ENCODE peak calls at places on chromosomes 16 and 17, in five cellular contexts. One of them, this sample, is unnamed.

GRCh38 chr17:50596191-50597037 is 35.9 kb downstream of the CACNA1G start:
- DNase-seq in heart left ventricle: no peak
- DNase-seq in AG10803: no peak
- DNase-seq in stimulated activated CD4-positive, alpha-beta T cell treated with anti-CD3 and anti-CD28 coated beads, Interleukin-12 subunit alpha, Interleukin-12 subunit beta, amount 100 ng/mL, for 4 hours: no peak
- DNase-seq in DMS53: no peak
- DNase-seq in this sample: no peak

GRCh38 chr16:26816266-26816665 is 250.5 kb upstream of the C16orf82 start:
- DNase-seq in stimulated activated CD4-positive, alpha-beta T cell treated with anti-CD3 and anti-CD28 coated beads, Interleukin-12 subunit alpha, Interleukin-12 subunit beta, amount 100 ng/mL, for 4 hours: no peak
- DNase-seq in heart left ventricle: no peak
- DNase-seq in AG10803: peak; percentile 7
- DNase-seq in DMS53: no peak
- DNase-seq in this sample: no peak

GRCh38 chr16:9311303-9311954 is 220.0 kb downstream of the HAPSTR1 start:
- DNase-seq in heart left ventricle: no peak
- DNase-seq in stimulated activated CD4-positive, alpha-beta T cell treated with anti-CD3 and anti-CD28 coated beads, Interleukin-12 subunit alpha, Interleukin-12 subunit beta, amount 100 ng/mL, for 4 hours: no peak
- DNase-seq in AG10803: no peak
- DNase-seq in DMS53: peak; percentile 60
- DNase-seq in this sample: no peak

GRCh38 chr16:15899538-15900100 is 11.2 kb upstream of the CEP20 start:
- DNase-seq in stimulated activated CD4-positive, alpha-beta T cell treated with anti-CD3 and anti-CD28 coated beads, Interleukin-12 subunit alpha, Interleukin-12 subunit beta, amount 100 ng/mL, for 4 hours: no peak
- DNase-seq in AG10803: peak; percentile 84
- DNase-seq in heart left ventricle: no peak
- DNase-seq in DMS53: peak; percentile 83
- DNase-seq in this sample: peak; percentile 57

GRCh38 chr17:36994438-36994837 is 45.7 kb downstream of the AATF start:
- DNase-seq in heart left ventricle: no peak
- DNase-seq in DMS53: no peak
- DNase-seq in stimulated activated CD4-positive, alpha-beta T cell treated with anti-CD3 and anti-CD28 coated beads, Interleukin-12 subunit alpha, Interleukin-12 subunit beta, amount 100 ng/mL, for 4 hours: no peak
- DNase-seq in AG10803: peak; percentile 65
- DNase-seq in this sample: peak; percentile 12

GRCh38 chr16:52407778-52408177 is 139.2 kb downstream of the TOX3 start:
- DNase-seq in stimulated activated CD4-positive, alpha-beta T cell treated with anti-CD3 and anti-CD28 coated beads, Interleukin-12 subunit alpha, Interleukin-12 subunit beta, amount 100 ng/mL, for 4 hours: no peak
- DNase-seq in DMS53: peak; percentile 83
- DNase-seq in heart left ventricle: no peak
- DNase-seq in AG10803: no peak
- DNase-seq in this sample: no peak

GRCh38 chr17:82050152-82050760 is 1.4 kb downstream of the RFNG start:
- DNase-seq in DMS53: no peak
- DNase-seq in stimulated activated CD4-positive, alpha-beta T cell treated with anti-CD3 and anti-CD28 coated beads, Interleukin-12 subunit alpha, Interleukin-12 subunit beta, amount 100 ng/mL, for 4 hours: no peak
- DNase-seq in heart left ventricle: peak; percentile 21
- DNase-seq in AG10803: no peak
- DNase-seq in this sample: no peak

GRCh38 chr16:52069866-52070265 is 477.1 kb downstream of the TOX3 start:
- DNase-seq in stimulated activated CD4-positive, alpha-beta T cell treated with anti-CD3 and anti-CD28 coated beads, Interleukin-12 subunit alpha, Interleukin-12 subunit beta, amount 100 ng/mL, for 4 hours: no peak
- DNase-seq in AG10803: peak; percentile 26
- DNase-seq in heart left ventricle: no peak
- DNase-seq in DMS53: peak; percentile 91
- DNase-seq in this sample: peak; percentile 1

GRCh38 chr17:38892620-38893019 is 22.8 kb downstream of the LASP1 start:
- DNase-seq in DMS53: no peak
- DNase-seq in heart left ventricle: no peak
- DNase-seq in AG10803: no peak
- DNase-seq in stimulated activated CD4-positive, alpha-beta T cell treated with anti-CD3 and anti-CD28 coated beads, Interleukin-12 subunit alpha, Interleukin-12 subunit beta, amount 100 ng/mL, for 4 hours: no peak
- DNase-seq in this sample: no peak

GRCh38 chr16:88337538-88337937 is 45.2 kb upstream of the ZNF469 start:
- DNase-seq in DMS53: no peak
- DNase-seq in stimulated activated CD4-positive, alpha-beta T cell treated with anti-CD3 and anti-CD28 coated beads, Interleukin-12 subunit alpha, Interleukin-12 subunit beta, amount 100 ng/mL, for 4 hours: no peak
- DNase-seq in AG10803: no peak
- DNase-seq in heart left ventricle: no peak
- DNase-seq in this sample: no peak

GRCh38 chr17:76370261-76370993 is 14.0 kb upstream of the SPHK1 start:
- DNase-seq in DMS53: no peak
- DNase-seq in AG10803: peak; percentile 99
- DNase-seq in heart left ventricle: peak; percentile 86
- DNase-seq in stimulated activated CD4-positive, alpha-beta T cell treated with anti-CD3 and anti-CD28 coated beads, Interleukin-12 subunit alpha, Interleukin-12 subunit beta, amount 100 ng/mL, for 4 hours: no peak
- DNase-seq in this sample: peak; percentile 93

GRCh38 chr17:39628655-39629493 is 2.1 kb downstream of the PPP1R1B start:
- DNase-seq in heart left ventricle: no peak
- DNase-seq in DMS53: peak; percentile 7
- DNase-seq in AG10803: no peak
- DNase-seq in stimulated activated CD4-positive, alpha-beta T cell treated with anti-CD3 and anti-CD28 coated beads, Interleukin-12 subunit alpha, Interleukin-12 subunit beta, amount 100 ng/mL, for 4 hours: no peak
- DNase-seq in this sample: no peak

GRCh38 chr16:57761301-57761700 is 25.7 kb downstream of the KATNB1 start:
- DNase-seq in AG10803: no peak
- DNase-seq in DMS53: peak; percentile 37
- DNase-seq in stimulated activated CD4-positive, alpha-beta T cell treated with anti-CD3 and anti-CD28 coated beads, Interleukin-12 subunit alpha, Interleukin-12 subunit beta, amount 100 ng/mL, for 4 hours: no peak
- DNase-seq in heart left ventricle: no peak
- DNase-seq in this sample: no peak

GRCh38 chr17:5122586-5123342 is 6.9 kb downstream of the USP6 start:
- DNase-seq in DMS53: peak; percentile 71
- DNase-seq in heart left ventricle: no peak
- DNase-seq in AG10803: no peak
- DNase-seq in stimulated activated CD4-positive, alpha-beta T cell treated with anti-CD3 and anti-CD28 coated beads, Interleukin-12 subunit alpha, Interleukin-12 subunit beta, amount 100 ng/mL, for 4 hours: no peak
- DNase-seq in this sample: peak; percentile 44

GRCh38 chr17:3539881-3540540 is 17.6 kb downstream of the TRPV3 start:
- DNase-seq in stimulated activated CD4-positive, alpha-beta T cell treated with anti-CD3 and anti-CD28 coated beads, Interleukin-12 subunit alpha, Interleukin-12 subunit beta, amount 100 ng/mL, for 4 hours: no peak
- DNase-seq in DMS53: no peak
- DNase-seq in heart left ventricle: no peak
- DNase-seq in AG10803: no peak
- DNase-seq in this sample: no peak

GRCh38 chr17:76554131-76554530 is 14.3 kb downstream of the PRCD start:
- DNase-seq in DMS53: no peak
- DNase-seq in heart left ventricle: peak; percentile 70
- DNase-seq in stimulated activated CD4-positive, alpha-beta T cell treated with anti-CD3 and anti-CD28 coated beads, Interleukin-12 subunit alpha, Interleukin-12 subunit beta, amount 100 ng/mL, for 4 hours: no peak
- DNase-seq in AG10803: no peak
- DNase-seq in this sample: no peak

GRCh38 chr16:81431554-81432353 is 12.9 kb upstream of the CMIP start:
- DNase-seq in heart left ventricle: peak; percentile 49
- DNase-seq in stimulated activated CD4-positive, alpha-beta T cell treated with anti-CD3 and anti-CD28 coated beads, Interleukin-12 subunit alpha, Interleukin-12 subunit beta, amount 100 ng/mL, for 4 hours: no peak
- DNase-seq in DMS53: no peak
- DNase-seq in AG10803: peak; percentile 83
- DNase-seq in this sample: peak; percentile 62

GRCh38 chr16:50038756-50039529 is 13.9 kb downstream of the CNEP1R1 start:
- DNase-seq in stimulated activated CD4-positive, alpha-beta T cell treated with anti-CD3 and anti-CD28 coated beads, Interleukin-12 subunit alpha, Interleukin-12 subunit beta, amount 100 ng/mL, for 4 hours: no peak
- DNase-seq in AG10803: no peak
- DNase-seq in heart left ventricle: peak; percentile 70
- DNase-seq in DMS53: no peak
- DNase-seq in this sample: no peak

GRCh38 chr16:20875358-20875656 is 24.9 kb downstream of the DCUN1D3 start:
- DNase-seq in heart left ventricle: no peak
- DNase-seq in AG10803: no peak
- DNase-seq in stimulated activated CD4-positive, alpha-beta T cell treated with anti-CD3 and anti-CD28 coated beads, Interleukin-12 subunit alpha, Interleukin-12 subunit beta, amount 100 ng/mL, for 4 hours: no peak
- DNase-seq in DMS53: no peak
- DNase-seq in this sample: no peak

GRCh38 chr17:28133562-28133970 is 91.1 kb downstream of the NLK start:
- DNase-seq in DMS53: no peak
- DNase-seq in heart left ventricle: no peak
- DNase-seq in stimulated activated CD4-positive, alpha-beta T cell treated with anti-CD3 and anti-CD28 coated beads, Interleukin-12 subunit alpha, Interleukin-12 subunit beta, amount 100 ng/mL, for 4 hours: no peak
- DNase-seq in AG10803: peak; percentile 60
- DNase-seq in this sample: peak; percentile 29

GRCh38 chr16:70657956-70658355 is 11.6 kb downstream of the IL34 start:
- DNase-seq in stimulated activated CD4-positive, alpha-beta T cell treated with anti-CD3 and anti-CD28 coated beads, Interleukin-12 subunit alpha, Interleukin-12 subunit beta, amount 100 ng/mL, for 4 hours: no peak
- DNase-seq in heart left ventricle: no peak
- DNase-seq in AG10803: no peak
- DNase-seq in DMS53: peak; percentile 75
- DNase-seq in this sample: no peak

GRCh38 chr17:38542286-38542685 is 63.5 kb downstream of the SRCIN1 start:
- DNase-seq in AG10803: no peak
- DNase-seq in stimulated activated CD4-positive, alpha-beta T cell treated with anti-CD3 and anti-CD28 coated beads, Interleukin-12 subunit alpha, Interleukin-12 subunit beta, amount 100 ng/mL, for 4 hours: no peak
- DNase-seq in DMS53: no peak
- DNase-seq in heart left ventricle: peak; percentile 2
- DNase-seq in this sample: no peak

GRCh38 chr17:72171703-72172670 is 51.2 kb downstream of the SOX9 start:
- DNase-seq in stimulated activated CD4-positive, alpha-beta T cell treated with anti-CD3 and anti-CD28 coated beads, Interleukin-12 subunit alpha, Interleukin-12 subunit beta, amount 100 ng/mL, for 4 hours: no peak
- DNase-seq in heart left ventricle: no peak
- DNase-seq in AG10803: no peak
- DNase-seq in DMS53: peak; percentile 35
- DNase-seq in this sample: no peak

GRCh38 chr16:67470314-67470713 is 10.6 kb downstream of the ATP6V0D1 start:
- DNase-seq in DMS53: peak; percentile 88
- DNase-seq in AG10803: peak; percentile 47
- DNase-seq in stimulated activated CD4-positive, alpha-beta T cell treated with anti-CD3 and anti-CD28 coated beads, Interleukin-12 subunit alpha, Interleukin-12 subunit beta, amount 100 ng/mL, for 4 hours: no peak
- DNase-seq in heart left ventricle: peak; percentile 96
- DNase-seq in this sample: no peak

GRCh38 chr17:48630925-48631692 is 5.0 kb upstream of the HOXB9 start:
- DNase-seq in AG10803: no peak
- DNase-seq in stimulated activated CD4-positive, alpha-beta T cell treated with anti-CD3 and anti-CD28 coated beads, Interleukin-12 subunit alpha, Interleukin-12 subunit beta, amount 100 ng/mL, for 4 hours: no peak
- DNase-seq in heart left ventricle: no peak
- DNase-seq in DMS53: no peak
- DNase-seq in this sample: no peak

GRCh38 chr17:21524211-21524591 is 148.0 kb downstream of the KCNJ12 start:
- DNase-seq in heart left ventricle: no peak
- DNase-seq in DMS53: no peak
- DNase-seq in stimulated activated CD4-positive, alpha-beta T cell treated with anti-CD3 and anti-CD28 coated beads, Interleukin-12 subunit alpha, Interleukin-12 subunit beta, amount 100 ng/mL, for 4 hours: no peak
- DNase-seq in AG10803: no peak
- DNase-seq in this sample: no peak

GRCh38 chr16:14013571-14014283 is 57.4 kb upstream of the MRTFB start:
- DNase-seq in stimulated activated CD4-positive, alpha-beta T cell treated with anti-CD3 and anti-CD28 coated beads, Interleukin-12 subunit alpha, Interleukin-12 subunit beta, amount 100 ng/mL, for 4 hours: no peak
- DNase-seq in AG10803: peak; percentile 95
- DNase-seq in DMS53: peak; percentile 94
- DNase-seq in heart left ventricle: no peak
- DNase-seq in this sample: peak; percentile 96

GRCh38 chr16:13906426-13907089 is 13.4 kb upstream of the ERCC4 start:
- DNase-seq in AG10803: no peak
- DNase-seq in DMS53: peak; percentile 35
- DNase-seq in stimulated activated CD4-positive, alpha-beta T cell treated with anti-CD3 and anti-CD28 coated beads, Interleukin-12 subunit alpha, Interleukin-12 subunit beta, amount 100 ng/mL, for 4 hours: no peak
- DNase-seq in heart left ventricle: no peak
- DNase-seq in this sample: no peak

GRCh38 chr16:84281077-84281476 is 13.6 kb upstream of the WFDC1 start:
- DNase-seq in heart left ventricle: no peak
- DNase-seq in stimulated activated CD4-positive, alpha-beta T cell treated with anti-CD3 and anti-CD28 coated beads, Interleukin-12 subunit alpha, Interleukin-12 subunit beta, amount 100 ng/mL, for 4 hours: no peak
- DNase-seq in DMS53: peak; percentile 7
- DNase-seq in AG10803: peak; percentile 15
- DNase-seq in this sample: no peak

GRCh38 chr17:46216682-46217081 is 23.5 kb upstream of the KANSL1 start:
- DNase-seq in DMS53: no peak
- DNase-seq in AG10803: no peak
- DNase-seq in stimulated activated CD4-positive, alpha-beta T cell treated with anti-CD3 and anti-CD28 coated beads, Interleukin-12 subunit alpha, Interleukin-12 subunit beta, amount 100 ng/mL, for 4 hours: no peak
- DNase-seq in heart left ventricle: no peak
- DNase-seq in this sample: no peak

GRCh38 chr17:81865358-81865732 is 5.0 kb upstream of the P4HB start:
- DNase-seq in AG10803: no peak
- DNase-seq in DMS53: no peak
- DNase-seq in stimulated activated CD4-positive, alpha-beta T cell treated with anti-CD3 and anti-CD28 coated beads, Interleukin-12 subunit alpha, Interleukin-12 subunit beta, amount 100 ng/mL, for 4 hours: no peak
- DNase-seq in heart left ventricle: no peak
- DNase-seq in this sample: no peak

GRCh38 chr16:87086156-87086555 is 231.0 kb downstream of the C16orf95 start:
- DNase-seq in stimulated activated CD4-positive, alpha-beta T cell treated with anti-CD3 and anti-CD28 coated beads, Interleukin-12 subunit alpha, Interleukin-12 subunit beta, amount 100 ng/mL, for 4 hours: no peak
- DNase-seq in heart left ventricle: no peak
- DNase-seq in DMS53: no peak
- DNase-seq in AG10803: peak; percentile 59
- DNase-seq in this sample: peak; percentile 51

GRCh38 chr17:64343833-64344637 is 46.6 kb downstream of the PECAM1 start:
- DNase-seq in AG10803: peak; percentile 69
- DNase-seq in stimulated activated CD4-positive, alpha-beta T cell treated with anti-CD3 and anti-CD28 coated beads, Interleukin-12 subunit alpha, Interleukin-12 subunit beta, amount 100 ng/mL, for 4 hours: no peak
- DNase-seq in DMS53: peak; percentile 96
- DNase-seq in heart left ventricle: peak; percentile 85
- DNase-seq in this sample: peak; percentile 48

GRCh38 chr17:43015579-43015978 is 6.6 kb downstream of the VAT1 start:
- DNase-seq in stimulated activated CD4-positive, alpha-beta T cell treated with anti-CD3 and anti-CD28 coated beads, Interleukin-12 subunit alpha, Interleukin-12 subunit beta, amount 100 ng/mL, for 4 hours: no peak
- DNase-seq in AG10803: no peak
- DNase-seq in heart left ventricle: peak; percentile 79
- DNase-seq in DMS53: no peak
- DNase-seq in this sample: no peak

GRCh38 chr17:32523017-32523680 is 36.4 kb downstream of the CDK5R1 start:
- DNase-seq in stimulated activated CD4-positive, alpha-beta T cell treated with anti-CD3 and anti-CD28 coated beads, Interleukin-12 subunit alpha, Interleukin-12 subunit beta, amount 100 ng/mL, for 4 hours: no peak
- DNase-seq in heart left ventricle: no peak
- DNase-seq in DMS53: no peak
- DNase-seq in AG10803: no peak
- DNase-seq in this sample: no peak

This sample was measured in adipocyte.